ENCODE peak calls at places on chromosomes 16 and 17, in ten cellular contexts. One of them, this sample, is unnamed.

GRCh38 chr17:40363480-40363838 is 1.1 kb downstream of the GJD3 start:
- DNase-seq in NCI-H1092: no peak
- DNase-seq in GM18507: no peak
- DNase-seq in activated T-helper 1 cell treated with Interleukin-2 at 50 U/mL for 16 hours: no peak
- DNase-seq in NCI-H1436: no peak
- DNase-seq in type B pancreatic cell: no peak
- DNase-seq in WERI-Rb-1: peak
- DNase-seq in T-helper 2 cell: no peak
- DNase-seq in astrocyte of the hippocampus: no peak
- DNase-seq in activated gamma-delta T cell: no peak
- DNase-seq in this sample: no peak

GRCh38 chr16:26889751-26890150 is 177.0 kb upstream of the C16orf82 start:
- DNase-seq in NCI-H1092: no peak
- DNase-seq in GM18507: no peak
- DNase-seq in type B pancreatic cell: no peak
- DNase-seq in activated T-helper 1 cell treated with Interleukin-2 at 50 U/mL for 16 hours: no peak
- DNase-seq in activated gamma-delta T cell: no peak
- DNase-seq in T-helper 2 cell: no peak
- DNase-seq in astrocyte of the hippocampus: no peak
- DNase-seq in NCI-H1436: no peak
- DNase-seq in WERI-Rb-1: no peak
- DNase-seq in this sample: no peak

GRCh38 chr17:43952724-43953666 is 745 bp downstream of the PYY start:
- DNase-seq in NCI-H1436: no peak
- DNase-seq in activated gamma-delta T cell: no peak
- DNase-seq in GM18507: no peak
- DNase-seq in NCI-H1092: no peak
- DNase-seq in type B pancreatic cell: no peak
- DNase-seq in astrocyte of the hippocampus: no peak
- DNase-seq in activated T-helper 1 cell treated with Interleukin-2 at 50 U/mL for 16 hours: no peak
- DNase-seq in T-helper 2 cell: no peak
- DNase-seq in WERI-Rb-1: no peak
- DNase-seq in this sample: no peak

GRCh38 chr17:39484178-39484577 is 22.9 kb downstream of the CDK12 start:
- DNase-seq in activated gamma-delta T cell: no peak
- DNase-seq in T-helper 2 cell: no peak
- DNase-seq in type B pancreatic cell: no peak
- DNase-seq in astrocyte of the hippocampus: no peak
- DNase-seq in NCI-H1092: no peak
- DNase-seq in GM18507: peak
- DNase-seq in WERI-Rb-1: no peak
- DNase-seq in activated T-helper 1 cell treated with Interleukin-2 at 50 U/mL for 16 hours: no peak
- DNase-seq in NCI-H1436: no peak
- DNase-seq in this sample: no peak

GRCh38 chr17:42337442-42337841 is 49.1 kb downstream of the STAT5A start:
- DNase-seq in NCI-H1436: no peak
- DNase-seq in activated T-helper 1 cell treated with Interleukin-2 at 50 U/mL for 16 hours: peak
- DNase-seq in GM18507: peak
- DNase-seq in WERI-Rb-1: no peak
- DNase-seq in activated gamma-delta T cell: no peak
- DNase-seq in NCI-H1092: no peak
- DNase-seq in type B pancreatic cell: no peak
- DNase-seq in astrocyte of the hippocampus: peak
- DNase-seq in T-helper 2 cell: peak
- DNase-seq in this sample: no peak

GRCh38 chr16:84967828-84968227 is 43.5 kb downstream of the ZDHHC7 start:
- DNase-seq in NCI-H1092: no peak
- DNase-seq in astrocyte of the hippocampus: no peak
- DNase-seq in activated T-helper 1 cell treated with Interleukin-2 at 50 U/mL for 16 hours: no peak
- DNase-seq in type B pancreatic cell: no peak
- DNase-seq in activated gamma-delta T cell: no peak
- DNase-seq in NCI-H1436: no peak
- DNase-seq in GM18507: no peak
- DNase-seq in WERI-Rb-1: no peak
- DNase-seq in T-helper 2 cell: no peak
- DNase-seq in this sample: peak

GRCh38 chr17:62644487-62645173 is 17.2 kb downstream of the MRC2 start:
- DNase-seq in activated T-helper 1 cell treated with Interleukin-2 at 50 U/mL for 16 hours: no peak
- DNase-seq in NCI-H1436: no peak
- DNase-seq in type B pancreatic cell: no peak
- DNase-seq in NCI-H1092: no peak
- DNase-seq in activated gamma-delta T cell: no peak
- DNase-seq in T-helper 2 cell: no peak
- DNase-seq in GM18507: no peak
- DNase-seq in astrocyte of the hippocampus: no peak
- DNase-seq in WERI-Rb-1: no peak
- DNase-seq in this sample: no peak

GRCh38 chr17:68288375-68288774 is 2.6 kb downstream of the SLC16A6 start:
- DNase-seq in T-helper 2 cell: no peak
- DNase-seq in WERI-Rb-1: no peak
- DNase-seq in type B pancreatic cell: no peak
- DNase-seq in NCI-H1092: no peak
- DNase-seq in activated T-helper 1 cell treated with Interleukin-2 at 50 U/mL for 16 hours: no peak
- DNase-seq in activated gamma-delta T cell: no peak
- DNase-seq in GM18507: peak
- DNase-seq in astrocyte of the hippocampus: peak
- DNase-seq in NCI-H1436: no peak
- DNase-seq in this sample: no peak

GRCh38 chr17:48499248-48499647 is 31.6 kb downstream of the HOXB1 start:
- DNase-seq in activated gamma-delta T cell: no peak
- DNase-seq in activated T-helper 1 cell treated with Interleukin-2 at 50 U/mL for 16 hours: no peak
- DNase-seq in T-helper 2 cell: no peak
- DNase-seq in NCI-H1092: no peak
- DNase-seq in WERI-Rb-1: no peak
- DNase-seq in astrocyte of the hippocampus: no peak
- DNase-seq in type B pancreatic cell: no peak
- DNase-seq in GM18507: no peak
- DNase-seq in NCI-H1436: no peak
- DNase-seq in this sample: no peak

GRCh38 chr16:54930034-54930938 is at the start of gene IRX5:
- DNase-seq in NCI-H1092: peak
- DNase-seq in NCI-H1436: peak
- DNase-seq in T-helper 2 cell: peak
- DNase-seq in activated T-helper 1 cell treated with Interleukin-2 at 50 U/mL for 16 hours: no peak
- DNase-seq in activated gamma-delta T cell: no peak
- DNase-seq in type B pancreatic cell: peak
- DNase-seq in astrocyte of the hippocampus: peak
- DNase-seq in GM18507: no peak
- DNase-seq in WERI-Rb-1: peak
- DNase-seq in this sample: peak

GRCh38 chr16:56600398-56600999 is 7.9 kb upstream of the MT2A start:
- DNase-seq in GM18507: no peak
- DNase-seq in activated T-helper 1 cell treated with Interleukin-2 at 50 U/mL for 16 hours: no peak
- DNase-seq in type B pancreatic cell: no peak
- DNase-seq in WERI-Rb-1: peak
- DNase-seq in NCI-H1436: peak
- DNase-seq in astrocyte of the hippocampus: peak
- DNase-seq in T-helper 2 cell: no peak
- DNase-seq in NCI-H1092: peak
- DNase-seq in activated gamma-delta T cell: no peak
- DNase-seq in this sample: peak

GRCh38 chr17:750431-751037 is 1.5 kb downstream of the GEMIN4 start:
- DNase-seq in type B pancreatic cell: no peak
- DNase-seq in T-helper 2 cell: no peak
- DNase-seq in activated T-helper 1 cell treated with Interleukin-2 at 50 U/mL for 16 hours: no peak
- DNase-seq in GM18507: no peak
- DNase-seq in activated gamma-delta T cell: no peak
- DNase-seq in NCI-H1436: peak
- DNase-seq in NCI-H1092: no peak
- DNase-seq in WERI-Rb-1: no peak
- DNase-seq in astrocyte of the hippocampus: no peak
- DNase-seq in this sample: no peak

GRCh38 chr17:57451126-57451690 is 194.9 kb downstream of the MSI2 start:
- DNase-seq in GM18507: no peak
- DNase-seq in NCI-H1092: no peak
- DNase-seq in NCI-H1436: no peak
- DNase-seq in WERI-Rb-1: no peak
- DNase-seq in activated T-helper 1 cell treated with Interleukin-2 at 50 U/mL for 16 hours: no peak
- DNase-seq in type B pancreatic cell: no peak
- DNase-seq in activated gamma-delta T cell: no peak
- DNase-seq in astrocyte of the hippocampus: no peak
- DNase-seq in T-helper 2 cell: no peak
- DNase-seq in this sample: no peak

GRCh38 chr17:38743556-38744171 is 4.5 kb downstream of the PCGF2 start:
- DNase-seq in WERI-Rb-1: no peak
- DNase-seq in NCI-H1092: peak
- DNase-seq in NCI-H1436: peak
- DNase-seq in astrocyte of the hippocampus: no peak
- DNase-seq in T-helper 2 cell: no peak
- DNase-seq in activated gamma-delta T cell: no peak
- DNase-seq in type B pancreatic cell: no peak
- DNase-seq in GM18507: no peak
- DNase-seq in activated T-helper 1 cell treated with Interleukin-2 at 50 U/mL for 16 hours: no peak
- DNase-seq in this sample: no peak

GRCh38 chr17:7972131-7972785 is 30.2 kb upstream of the GUCY2D start:
- DNase-seq in astrocyte of the hippocampus: no peak
- DNase-seq in activated gamma-delta T cell: no peak
- DNase-seq in WERI-Rb-1: no peak
- DNase-seq in NCI-H1092: no peak
- DNase-seq in T-helper 2 cell: no peak
- DNase-seq in NCI-H1436: no peak
- DNase-seq in activated T-helper 1 cell treated with Interleukin-2 at 50 U/mL for 16 hours: no peak
- DNase-seq in GM18507: no peak
- DNase-seq in type B pancreatic cell: no peak
- DNase-seq in this sample: no peak

GRCh38 chr16:46607529-46607928 is 13.7 kb downstream of the SHCBP1 start:
- DNase-seq in activated T-helper 1 cell treated with Interleukin-2 at 50 U/mL for 16 hours: no peak
- DNase-seq in T-helper 2 cell: no peak
- DNase-seq in WERI-Rb-1: no peak
- DNase-seq in activated gamma-delta T cell: no peak
- DNase-seq in NCI-H1436: peak
- DNase-seq in GM18507: no peak
- DNase-seq in NCI-H1092: no peak
- DNase-seq in astrocyte of the hippocampus: peak
- DNase-seq in type B pancreatic cell: no peak
- DNase-seq in this sample: no peak

GRCh38 chr17:57718878-57719277 is 26.2 kb downstream of the CCDC182 start:
- DNase-seq in GM18507: no peak
- DNase-seq in WERI-Rb-1: no peak
- DNase-seq in T-helper 2 cell: no peak
- DNase-seq in activated gamma-delta T cell: no peak
- DNase-seq in activated T-helper 1 cell treated with Interleukin-2 at 50 U/mL for 16 hours: no peak
- DNase-seq in NCI-H1092: no peak
- DNase-seq in astrocyte of the hippocampus: no peak
- DNase-seq in type B pancreatic cell: no peak
- DNase-seq in NCI-H1436: no peak
- DNase-seq in this sample: no peak

GRCh38 chr16:82761858-82762257 is 135.1 kb downstream of the CDH13 start:
- DNase-seq in T-helper 2 cell: no peak
- DNase-seq in activated gamma-delta T cell: no peak
- DNase-seq in WERI-Rb-1: no peak
- DNase-seq in GM18507: no peak
- DNase-seq in NCI-H1436: no peak
- DNase-seq in activated T-helper 1 cell treated with Interleukin-2 at 50 U/mL for 16 hours: no peak
- DNase-seq in astrocyte of the hippocampus: peak
- DNase-seq in NCI-H1092: no peak
- DNase-seq in type B pancreatic cell: no peak
- DNase-seq in this sample: no peak

GRCh38 chr16:76653390-76654026 is 376.3 kb downstream of the CNTNAP4 start:
- DNase-seq in NCI-H1092: peak
- DNase-seq in NCI-H1436: no peak
- DNase-seq in activated T-helper 1 cell treated with Interleukin-2 at 50 U/mL for 16 hours: no peak
- DNase-seq in activated gamma-delta T cell: no peak
- DNase-seq in T-helper 2 cell: no peak
- DNase-seq in type B pancreatic cell: no peak
- DNase-seq in GM18507: no peak
- DNase-seq in astrocyte of the hippocampus: peak
- DNase-seq in WERI-Rb-1: peak
- DNase-seq in this sample: no peak

GRCh38 chr17:8949061-8949622 is 16.4 kb downstream of the PIK3R5 start:
- DNase-seq in WERI-Rb-1: no peak
- DNase-seq in NCI-H1436: no peak
- DNase-seq in type B pancreatic cell: peak
- DNase-seq in activated gamma-delta T cell: no peak
- DNase-seq in activated T-helper 1 cell treated with Interleukin-2 at 50 U/mL for 16 hours: no peak
- DNase-seq in T-helper 2 cell: no peak
- DNase-seq in astrocyte of the hippocampus: no peak
- DNase-seq in NCI-H1092: no peak
- DNase-seq in GM18507: no peak
- DNase-seq in this sample: no peak

GRCh38 chr16:75566889-75567255 is 693 bp downstream of the GABARAPL2 start:
- DNase-seq in NCI-H1436: no peak
- DNase-seq in T-helper 2 cell: peak
- DNase-seq in type B pancreatic cell: no peak
- DNase-seq in WERI-Rb-1: no peak
- DNase-seq in astrocyte of the hippocampus: peak
- DNase-seq in NCI-H1092: no peak
- DNase-seq in GM18507: no peak
- DNase-seq in activated gamma-delta T cell: peak
- DNase-seq in activated T-helper 1 cell treated with Interleukin-2 at 50 U/mL for 16 hours: no peak
- DNase-seq in this sample: no peak

GRCh38 chr17:32496348-32497078 is 9.7 kb downstream of the CDK5R1 start:
- DNase-seq in activated T-helper 1 cell treated with Interleukin-2 at 50 U/mL for 16 hours: no peak
- DNase-seq in NCI-H1092: no peak
- DNase-seq in type B pancreatic cell: no peak
- DNase-seq in GM18507: no peak
- DNase-seq in T-helper 2 cell: no peak
- DNase-seq in astrocyte of the hippocampus: peak
- DNase-seq in WERI-Rb-1: no peak
- DNase-seq in NCI-H1436: no peak
- DNase-seq in activated gamma-delta T cell: no peak
- DNase-seq in this sample: no peak

GRCh38 chr16:86387461-86388440 is 122.6 kb upstream of the FOXF1 start:
- DNase-seq in NCI-H1436: no peak
- DNase-seq in T-helper 2 cell: no peak
- DNase-seq in type B pancreatic cell: no peak
- DNase-seq in astrocyte of the hippocampus: peak
- DNase-seq in NCI-H1092: no peak
- DNase-seq in activated gamma-delta T cell: no peak
- DNase-seq in WERI-Rb-1: no peak
- DNase-seq in activated T-helper 1 cell treated with Interleukin-2 at 50 U/mL for 16 hours: no peak
- DNase-seq in GM18507: no peak
- DNase-seq in this sample: no peak

GRCh38 chr16:66266436-66267286 is 99.8 kb upstream of the CDH5 start:
- DNase-seq in activated gamma-delta T cell: no peak
- DNase-seq in T-helper 2 cell: no peak
- DNase-seq in type B pancreatic cell: peak
- DNase-seq in WERI-Rb-1: no peak
- DNase-seq in activated T-helper 1 cell treated with Interleukin-2 at 50 U/mL for 16 hours: no peak
- DNase-seq in astrocyte of the hippocampus: no peak
- DNase-seq in NCI-H1092: no peak
- DNase-seq in NCI-H1436: no peak
- DNase-seq in GM18507: no peak
- DNase-seq in this sample: peak

GRCh38 chr17:80765241-80766022 is 220.8 kb downstream of the RPTOR start:
- DNase-seq in GM18507: no peak
- DNase-seq in activated T-helper 1 cell treated with Interleukin-2 at 50 U/mL for 16 hours: no peak
- DNase-seq in activated gamma-delta T cell: no peak
- DNase-seq in NCI-H1092: no peak
- DNase-seq in T-helper 2 cell: no peak
- DNase-seq in astrocyte of the hippocampus: no peak
- DNase-seq in NCI-H1436: no peak
- DNase-seq in type B pancreatic cell: peak
- DNase-seq in WERI-Rb-1: no peak
- DNase-seq in this sample: no peak

GRCh38 chr17:56810286-56810781 is 23.4 kb downstream of the C17orf67 start:
- DNase-seq in NCI-H1092: no peak
- DNase-seq in GM18507: no peak
- DNase-seq in activated T-helper 1 cell treated with Interleukin-2 at 50 U/mL for 16 hours: no peak
- DNase-seq in type B pancreatic cell: no peak
- DNase-seq in NCI-H1436: no peak
- DNase-seq in WERI-Rb-1: no peak
- DNase-seq in activated gamma-delta T cell: no peak
- DNase-seq in astrocyte of the hippocampus: no peak
- DNase-seq in T-helper 2 cell: no peak
- DNase-seq in this sample: no peak

GRCh38 chr17:20852541-20853370 is 190.1 kb downstream of the USP22 start:
- DNase-seq in WERI-Rb-1: peak
- DNase-seq in NCI-H1436: peak
- DNase-seq in GM18507: no peak
- DNase-seq in activated gamma-delta T cell: no peak
- DNase-seq in activated T-helper 1 cell treated with Interleukin-2 at 50 U/mL for 16 hours: no peak
- DNase-seq in T-helper 2 cell: no peak
- DNase-seq in type B pancreatic cell: no peak
- DNase-seq in astrocyte of the hippocampus: peak
- DNase-seq in NCI-H1092: no peak
- DNase-seq in this sample: peak

GRCh38 chr17:27956601-27957445 is 63.7 kb upstream of the LYRM9 start:
- DNase-seq in astrocyte of the hippocampus: no peak
- DNase-seq in type B pancreatic cell: no peak
- DNase-seq in NCI-H1436: no peak
- DNase-seq in T-helper 2 cell: no peak
- DNase-seq in activated gamma-delta T cell: no peak
- DNase-seq in NCI-H1092: no peak
- DNase-seq in GM18507: no peak
- DNase-seq in WERI-Rb-1: peak
- DNase-seq in activated T-helper 1 cell treated with Interleukin-2 at 50 U/mL for 16 hours: no peak
- DNase-seq in this sample: no peak